ENCODE peak calls at places on chromosomes 7 and 10, in six cellular contexts. T, P, U, W, V and Y are unnamed samples.

GRCh38 chr7:132881317-132881716 is 200.6 kb downstream of the CHCHD3 start:
- DNase-seq in T (no peak), P (no peak), U (no peak), W (no peak), V (no peak), Y (no peak)

GRCh38 chr7:90752051-90752450 is 155.9 kb downstream of the CDK14 start:
- DNase-seq in T (no peak), P (no peak), U (no peak), W (no peak), V (no peak), Y (no peak)

GRCh38 chr10:131909929-131910328 is 9.1 kb downstream of the PPP2R2D start:
- DNase-seq in T (no peak), P (no peak), U (no peak), W (no peak), V (no peak), Y (no peak)

GRCh38 chr10:73814896-73815718 is 3.7 kb upstream of the NDST2 start:
- DNase-seq in T (peak; percentile 48), P (peak; percentile 58), U (peak; percentile 42), W (peak; percentile 80), V (no peak), Y (no peak)

GRCh38 chr7:35753761-35754603 is 46.9 kb upstream of the SEPTIN7 start:
- DNase-seq in T (no peak), P (no peak), U (no peak), W (no peak), V (no peak), Y (no peak)

GRCh38 chr10:99993994-99994689 is 15.6 kb downstream of the DNMBP start:
- DNase-seq in T (no peak), P (no peak), U (no peak), W (peak; percentile 65), V (peak; percentile 51), Y (no peak)

GRCh38 chr10:103889121-103889720 is 28.8 kb downstream of the STN1 start:
- DNase-seq in T (no peak), P (no peak), U (no peak), W (no peak), V (no peak), Y (no peak)

GRCh38 chr7:155996718-155997059 is 184.4 kb upstream of the SHH start:
- DNase-seq in T (no peak), P (no peak), U (no peak), W (no peak), V (no peak), Y (no peak)

GRCh38 chr10:58282615-58283014 is 13.7 kb downstream of the CISD1 start:
- DNase-seq in T (no peak), P (no peak), U (no peak), W (no peak), V (peak; percentile 70), Y (no peak)

GRCh38 chr7:116465125-116465524 is 34.4 kb upstream of the CAV2 start:
- DNase-seq in T (no peak), P (no peak), U (no peak), W (peak; percentile 44), V (no peak), Y (no peak)

GRCh38 chr10:28137907-28138880 is 139.3 kb upstream of the ODAD2 start:
- DNase-seq in T (peak; percentile 81), P (no peak), U (no peak), W (no peak), V (no peak), Y (no peak)

GRCh38 chr10:127145173-127145572 is 51.2 kb downstream of the INSYN2A start:
- DNase-seq in T (peak; percentile 24), P (no peak), U (no peak), W (no peak), V (no peak), Y (no peak)

GRCh38 chr10:9824546-9825164 is 1193.0 kb upstream of the CELF2 start:
- DNase-seq in T (no peak), P (no peak), U (no peak), W (no peak), V (no peak), Y (no peak)

GRCh38 chr10:34432589-34432988 is 382.5 kb downstream of the PARD3 start:
- DNase-seq in T (no peak), P (no peak), U (no peak), W (no peak), V (no peak), Y (no peak)

GRCh38 chr10:1966698-1967097 is 229.4 kb upstream of the ADARB2 start:
- DNase-seq in T (no peak), P (no peak), U (no peak), W (no peak), V (no peak), Y (no peak)

GRCh38 chr10:84267503-84268126 is 22.8 kb downstream of the RGR start:
- DNase-seq in T (peak; percentile 60), P (peak; percentile 89), U (peak; percentile 86), W (peak; percentile 46), V (no peak), Y (peak; percentile 13)

GRCh38 chr7:80379034-80379433 is 132.8 kb downstream of the GNAT3 start:
- DNase-seq in T (no peak), P (no peak), U (no peak), W (no peak), V (no peak), Y (no peak)

GRCh38 chr10:48306870-48307531 is 524 bp downstream of the MAPK8 start:
- DNase-seq in T (no peak), P (peak; percentile 56), U (no peak), W (peak; percentile 92), V (no peak), Y (peak; percentile 21)

GRCh38 chr7:20892776-20893175 is 106.1 kb upstream of the SP8 start:
- DNase-seq in T (no peak), P (no peak), U (no peak), W (no peak), V (no peak), Y (no peak)

GRCh38 chr7:149775176-149775556 is 1.8 kb upstream of the ZNF467 start:
- DNase-seq in T (no peak), P (no peak), U (no peak), W (no peak), V (no peak), Y (no peak)

GRCh38 chr7:149777551-149778326 is 4.4 kb upstream of the ZNF467 start:
- DNase-seq in T (no peak), P (no peak), U (no peak), W (no peak), V (no peak), Y (no peak)

GRCh38 chr7:149776848-149777407 is 3.5 kb upstream of the ZNF467 start:
- DNase-seq in T (no peak), P (no peak), U (no peak), W (no peak), V (no peak), Y (no peak)

GRCh38 chr7:149774237-149775175 is 1.1 kb upstream of the ZNF467 start:
- DNase-seq in T (no peak), P (no peak), U (no peak), W (no peak), V (no peak), Y (no peak)

DNA sequence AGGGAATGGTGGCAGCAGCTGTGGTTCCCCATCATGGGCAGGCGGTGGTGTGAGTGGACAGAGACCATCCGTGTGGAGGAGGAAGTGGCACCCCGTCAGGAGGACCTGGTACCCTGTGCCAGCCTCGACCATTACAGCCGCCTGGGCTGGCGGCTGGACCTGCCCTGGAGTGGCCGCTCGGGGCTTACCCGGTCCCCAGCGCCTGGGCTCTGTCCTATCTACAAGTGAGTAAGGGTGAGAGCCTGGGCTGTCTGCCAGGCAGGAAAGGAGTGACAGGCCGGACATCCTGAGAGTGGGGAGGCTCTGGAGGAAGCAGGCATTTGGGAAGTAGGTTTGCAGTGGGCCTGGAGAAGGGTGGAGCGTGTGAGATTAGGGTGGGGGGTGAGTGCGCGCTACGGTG is 2.9 kb upstream of the ZNF467 start:
- DNase-seq in T (no peak), P (no peak), U (no peak), W (no peak), V (no peak), Y (no peak)
- TF ChIP-seq ATF3 in T (no peak), P (no peak), U (no peak), W (no peak), V (no peak), Y (no peak)

GRCh38 chr10:814536-815302 is 116.8 kb downstream of the LARP4B start:
- DNase-seq in T (no peak), P (no peak), U (no peak), W (no peak), V (no peak), Y (no peak)

GRCh38 chr10:813286-813685 is 118.2 kb downstream of the LARP4B start:
- DNase-seq in T (no peak), P (no peak), U (no peak), W (no peak), V (no peak), Y (no peak)

GRCh38 chr10:811781-812180 is 119.7 kb downstream of the LARP4B start:
- DNase-seq in T (no peak), P (no peak), U (no peak), W (no peak), V (no peak), Y (no peak)

GRCh38 chr10:811379-811778 is 120.1 kb downstream of the LARP4B start:
- DNase-seq in T (no peak), P (no peak), U (no peak), W (no peak), V (no peak), Y (no peak)

DNA sequence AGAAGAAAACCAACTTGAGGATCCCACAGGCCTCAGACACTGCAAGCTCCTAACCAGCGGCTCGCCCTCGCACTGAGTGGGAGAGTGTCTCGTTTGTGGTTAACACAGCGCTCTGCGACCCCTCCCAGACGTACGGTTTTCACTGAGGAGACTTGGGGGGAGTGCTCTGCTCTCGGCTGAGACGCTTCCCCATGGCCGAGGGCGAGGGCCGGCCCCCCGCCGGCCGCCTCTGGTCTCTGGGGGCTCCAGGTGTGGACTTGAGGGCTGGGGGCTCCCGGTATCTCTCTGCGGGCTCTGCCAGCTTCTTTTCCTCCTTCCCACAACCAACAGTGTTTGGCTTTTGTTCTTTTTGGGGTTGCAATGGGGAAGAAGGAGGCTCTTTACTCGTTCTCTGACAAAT is 118.7 kb downstream of the LARP4B start:
- DNase-seq in T (no peak), P (no peak), U (no peak), W (no peak), V (no peak), Y (no peak)
- TF ChIP-seq ATF3 in T (no peak), P (no peak), U (no peak), W (no peak), V (no peak), Y (no peak)

DNA sequence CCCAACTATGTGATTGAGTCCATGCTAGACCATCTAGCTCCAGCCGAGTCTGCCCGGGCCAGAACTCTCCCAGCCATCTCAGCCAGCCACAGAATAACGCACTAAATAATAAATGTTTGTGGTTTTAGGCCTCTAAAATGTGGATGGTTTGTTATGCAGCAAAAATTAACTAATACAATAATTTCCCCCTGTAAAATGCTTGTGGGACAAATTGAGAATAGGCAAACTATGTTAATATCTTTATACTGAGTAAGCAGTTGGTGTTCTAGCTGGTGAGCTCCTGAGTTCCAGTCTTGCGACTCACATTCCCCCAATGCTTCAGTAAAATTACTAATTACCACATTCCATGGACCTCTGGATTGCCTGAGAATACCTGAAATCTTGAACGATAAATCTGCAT is 316.8 kb upstream of the NFE2L3 start:
- DNase-seq in T (no peak), P (no peak), U (no peak), W (no peak), V (no peak), Y (no peak)
- TF ChIP-seq ATF3 in T (no peak), P (no peak), U (no peak), W (no peak), V (no peak), Y (no peak)

DNA sequence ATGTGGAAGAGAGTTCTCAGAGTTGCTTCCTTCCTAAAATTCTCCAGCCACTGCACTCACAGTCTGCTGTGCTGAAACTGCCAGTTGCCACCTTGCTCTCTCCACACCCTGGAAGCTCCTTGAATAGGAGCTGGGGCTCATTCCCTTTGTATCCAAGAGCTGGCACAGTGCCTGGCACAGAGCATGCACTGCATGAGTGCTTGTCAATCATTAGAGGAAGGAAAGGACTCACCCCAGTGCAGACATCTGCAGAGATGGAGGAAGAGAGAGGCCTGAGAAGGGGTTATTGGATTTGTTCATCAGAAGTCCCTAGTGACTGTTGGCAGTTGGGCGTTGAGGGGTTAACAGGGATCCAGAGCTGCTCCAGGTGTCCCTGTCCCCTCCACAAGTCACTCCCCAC is 41.7 kb upstream of the DUSP5 start:
- DNase-seq in T (no peak), P (no peak), U (no peak), W (no peak), V (no peak), Y (no peak)
- TF ChIP-seq ATF3 in T (no peak), P (no peak), U (no peak), W (no peak), V (no peak), Y (no peak)